ENCODE peak calls at places on chromosomes 1 and 21, in five cellular contexts. X, L, V, J and G are unnamed samples.

GRCh38 chr1:184110253-184111204 is 59.0 kb downstream of the TSEN15 start:
- DNase-seq in J (no peak), V (no peak), X (no peak), L (no peak), G (no peak)

GRCh38 chr1:61782771-61783170 is 40.5 kb downstream of the PATJ start:
- DNase-seq in J (no peak), L (peak), X (no peak), V (no peak), G (no peak)

GRCh38 chr1:157170677-157171515 is 32.7 kb upstream of the ETV3 start:
- DNase-seq in X (peak), V (no peak), J (peak), L (peak), G (no peak)

GRCh38 chr1:17167783-17168479 is 37.0 kb upstream of the PADI1 start:
- DNase-seq in L (no peak), V (no peak), J (no peak), X (no peak), G (no peak)

GRCh38 chr21:21845901-21846396 is 847.7 kb downstream of the NCAM2 start:
- DNase-seq in V (no peak), X (no peak), L (no peak), J (no peak), G (no peak)

GRCh38 chr1:61043010-61043820 is 39.1 kb upstream of the NFIA start:
- DNase-seq in J (peak), X (peak), L (no peak), V (no peak), G (peak)

GRCh38 chr1:179287946-179288345 is 5.7 kb upstream of the SOAT1 start:
- DNase-seq in X (no peak), J (no peak), L (no peak), V (no peak), G (no peak)

GRCh38 chr1:108560430-108561144 is 687 bp downstream of the EEIG2 start:
- DNase-seq in X (peak), L (peak), V (peak), J (peak), G (peak)

GRCh38 chr1:208158640-208159541 is 85.3 kb downstream of the PLXNA2 start:
- DNase-seq in V (no peak), J (no peak), L (no peak), X (peak), G (no peak)

GRCh38 chr1:178456472-178456871 is 40.3 kb downstream of the CLEC20A start:
- DNase-seq in X (no peak), V (no peak), L (no peak), J (no peak), G (no peak)

GRCh38 chr21:32448803-32449594 is 36.5 kb downstream of the EVA1C start:
- DNase-seq in V (no peak), L (no peak), X (no peak), J (no peak), G (no peak)

GRCh38 chr1:169193191-169193850 is 86.8 kb downstream of the ATP1B1 start:
- DNase-seq in X (no peak), V (no peak), J (no peak), L (peak), G (no peak)

GRCh38 chr21:45997495-45998275 is 16.1 kb downstream of the COL6A1 start:
- DNase-seq in L (no peak), J (no peak), V (no peak), X (no peak), G (no peak)

GRCh38 chr21:46000182-46000730 is 18.7 kb downstream of the COL6A1 start:
- DNase-seq in V (no peak), J (no peak), L (no peak), X (no peak), G (no peak)

GRCh38 chr21:45998276-45998701 is 16.7 kb downstream of the COL6A1 start:
- DNase-seq in V (no peak), X (no peak), J (no peak), L (no peak), G (no peak)

GRCh38 chr21:45999581-46000181 is 18.1 kb downstream of the COL6A1 start:
- DNase-seq in L (no peak), J (no peak), X (no peak), V (no peak), G (no peak)

GRCh38 chr21:45998871-45999580 is 17.5 kb downstream of the COL6A1 start:
- DNase-seq in X (no peak), L (no peak), V (no peak), J (no peak), G (no peak)
- TF ChIP-seq JUND in X (no peak), L (no peak), V (no peak), J (no peak), G (no peak)

DNA sequence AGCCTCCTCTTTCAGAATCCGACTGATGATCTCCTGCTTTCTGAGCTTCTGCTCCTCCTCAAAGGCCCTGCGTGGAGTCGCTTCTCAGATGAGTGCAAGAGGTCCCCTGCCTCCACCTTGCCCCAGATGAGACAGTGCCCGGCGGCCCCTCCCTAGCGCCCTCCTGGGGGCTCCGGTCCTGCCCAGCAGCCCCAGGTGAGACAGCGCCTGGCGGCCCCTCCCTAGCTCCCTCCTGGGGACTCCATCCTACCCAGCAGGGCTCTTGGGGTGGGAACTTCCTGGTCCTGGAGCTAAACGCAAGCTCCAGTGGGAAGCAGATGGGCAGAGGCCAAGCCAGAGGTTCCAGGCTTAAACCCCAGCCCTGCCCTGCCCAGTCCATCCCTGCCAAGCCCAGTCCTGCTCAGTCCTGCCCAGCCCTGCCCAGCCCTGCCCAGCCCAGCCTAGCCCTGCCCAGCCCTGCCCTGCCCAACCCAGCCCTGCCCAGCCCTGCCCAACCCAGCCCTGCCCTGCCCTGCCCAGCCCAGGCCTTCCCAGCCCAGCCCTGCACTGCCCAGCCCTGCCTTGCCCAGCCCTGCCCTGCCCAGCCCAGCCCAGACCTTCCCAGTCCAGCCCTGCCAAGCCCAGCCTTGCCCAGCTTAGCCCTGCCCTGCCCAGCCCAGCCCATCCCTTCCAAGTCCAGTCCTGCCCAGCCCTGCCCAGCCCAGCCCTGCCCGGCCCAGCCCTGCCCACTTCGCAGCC is 34.6 kb downstream of the CFAP74 start:
- DNase-seq in X (no peak), V (no peak), J (peak), L (no peak), G (peak)
- TF ChIP-seq JUND in X (no peak), V (no peak), J (no peak), L (no peak), G (no peak)

GRCh38 chr1:32199043-32199716 is 1.2 kb upstream of the CCDC28B start:
- DNase-seq in L (no peak), X (no peak), J (no peak), V (no peak), G (no peak)

GRCh38 chr1:32199717-32200072 is 700 bp upstream of the CCDC28B start:
- DNase-seq in L (no peak), V (no peak), J (no peak), X (no peak), G (no peak)

GRCh38 chr1:32200226-32201010 is at the start of gene CCDC28B:
- DNase-seq in L (peak), X (no peak), V (no peak), J (no peak), G (peak)

GRCh38 chr1:32198237-32199042 is 2.0 kb upstream of the CCDC28B start:
- DNase-seq in V (no peak), X (no peak), L (no peak), J (no peak), G (no peak)

DNA sequence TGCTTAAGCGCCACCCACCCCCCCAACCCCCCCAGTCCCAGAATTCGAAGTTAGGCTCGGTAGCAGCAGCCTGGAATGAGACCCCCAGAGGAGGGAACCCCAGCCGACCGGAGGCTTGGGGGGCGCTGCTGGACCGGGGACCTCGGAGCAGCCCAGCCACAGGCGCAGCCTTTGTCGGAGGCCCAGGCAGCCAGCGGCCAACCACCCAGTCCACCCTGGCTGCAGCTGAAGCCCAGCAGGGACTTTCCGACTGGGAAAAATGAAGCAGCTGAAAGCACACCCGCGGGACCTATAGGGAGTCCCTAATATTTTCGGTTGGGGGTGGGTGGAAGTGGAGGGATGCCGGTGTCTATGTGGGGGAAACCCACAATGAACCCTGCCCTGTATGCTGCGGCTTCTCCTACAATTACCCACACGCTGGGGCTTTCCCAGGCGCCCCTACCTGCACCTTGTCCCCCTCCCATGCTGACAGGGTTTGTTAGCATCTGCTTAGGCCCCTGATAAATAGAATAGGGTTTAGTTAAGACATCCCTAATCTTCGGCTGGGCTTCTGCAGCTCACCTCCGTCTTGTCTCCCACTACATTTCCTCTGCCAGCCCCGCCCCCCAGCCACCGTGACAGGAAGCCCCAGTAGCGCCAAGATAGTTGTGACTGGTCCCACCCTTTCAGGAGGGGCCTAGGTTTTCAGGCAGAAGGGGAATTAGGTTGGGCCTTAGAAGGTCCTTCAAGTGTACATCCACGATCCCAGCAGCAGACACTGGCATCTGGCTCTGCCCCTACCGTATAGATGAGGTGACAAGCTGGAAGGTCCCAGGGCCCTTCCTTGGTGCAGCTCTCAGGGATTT is 838 bp downstream of the CCDC28B start:
- DNase-seq in L (peak), J (no peak), X (no peak), V (no peak), G (no peak)
- TF ChIP-seq JUND in L (no peak), J (no peak), X (no peak), V (no peak), G (no peak)

GRCh38 chr1:97826820-97827219 is 94.0 kb downstream of the DPYD start:
- DNase-seq in V (no peak), L (no peak), X (no peak), J (no peak), G (no peak)

GRCh38 chr1:97834903-97835302 is 85.9 kb downstream of the DPYD start:
- DNase-seq in X (no peak), V (no peak), J (no peak), L (no peak), G (no peak)

GRCh38 chr1:97827887-97828286 is 92.9 kb downstream of the DPYD start:
- DNase-seq in X (no peak), L (no peak), V (no peak), J (no peak), G (no peak)

GRCh38 chr1:97832490-97832889 is 88.3 kb downstream of the DPYD start:
- DNase-seq in L (no peak), V (no peak), J (no peak), X (no peak), G (no peak)
- TF ChIP-seq JUND in L (no peak), V (no peak), J (no peak), X (no peak), G (no peak)

GRCh38 chr1:113608371-113608770 is 150.9 kb downstream of the PHTF1 start:
- DNase-seq in J (no peak), L (no peak), X (no peak), V (no peak), G (no peak)

GRCh38 chr1:113610372-113610771 is 148.9 kb downstream of the PHTF1 start:
- DNase-seq in V (no peak), L (peak), X (no peak), J (no peak), G (no peak)

DNA sequence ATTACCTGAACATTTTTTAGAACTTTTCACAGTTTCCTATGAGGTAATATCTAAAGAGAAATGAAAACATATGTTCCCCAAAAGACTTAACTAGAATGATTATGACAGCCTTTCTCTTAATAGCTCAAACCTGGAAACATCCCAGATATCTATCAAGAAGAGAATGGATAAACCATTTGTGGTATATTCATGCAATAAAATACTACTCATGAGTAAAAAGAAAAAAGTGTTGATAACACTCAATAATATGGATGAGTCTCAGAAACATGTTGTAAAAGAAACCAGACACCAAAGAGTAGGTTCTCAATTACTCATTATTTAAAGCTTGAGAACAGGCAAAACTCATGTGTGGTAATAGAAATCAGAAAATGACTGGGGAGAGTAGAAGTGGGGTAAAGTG is 154.2 kb downstream of the PHTF1 start:
- DNase-seq in L (no peak), V (no peak), J (no peak), X (no peak), G (no peak)
- TF ChIP-seq JUND in L (no peak), V (no peak), J (no peak), X (no peak), G (no peak)

GRCh38 chr1:159897962-159898361 is 2.0 kb downstream of the CFAP45 start:
- DNase-seq in X (no peak), V (no peak), J (no peak), L (no peak), G (no peak)
- TF ChIP-seq JUND in X (no peak), V (no peak), J (no peak), L (no peak), G (no peak)

GRCh38 chr1:152141971-152142584 is 16.9 kb downstream of the RPTN start:
- DNase-seq in V (peak), J (peak), X (peak), L (peak), G (peak)
- TF ChIP-seq JUND in V (no peak), J (no peak), X (no peak), L (no peak), G (no peak)

GRCh38 chr21:33644383-33645074 is 2.2 kb downstream of the ITSN1 start:
- DNase-seq in J (no peak), V (no peak), L (no peak), X (peak), G (no peak)
- TF ChIP-seq JUND in J (no peak), V (no peak), L (no peak), X (no peak), G (no peak)

GRCh38 chr1:53590581-53591515 is 131.6 kb downstream of the DMRTB1 start:
- DNase-seq in V (no peak), L (no peak), J (no peak), X (no peak), G (no peak)

GRCh38 chr1:53588053-53588779 is 129.0 kb downstream of the DMRTB1 start:
- DNase-seq in X (no peak), V (no peak), J (no peak), L (no peak), G (no peak)

GRCh38 chr1:53587252-53587992 is 128.2 kb downstream of the DMRTB1 start:
- DNase-seq in X (no peak), L (no peak), V (no peak), J (no peak), G (no peak)

GRCh38 chr1:53590104-53590503 is 130.9 kb downstream of the DMRTB1 start:
- DNase-seq in V (no peak), X (no peak), L (no peak), J (no peak), G (no peak)

GRCh38 chr1:53589043-53589887 is 130.1 kb downstream of the DMRTB1 start:
- DNase-seq in J (no peak), X (no peak), L (no peak), V (no peak), G (no peak)
- TF ChIP-seq JUND in J (no peak), X (no peak), L (no peak), V (no peak), G (no peak)